ENCODE peak calls at places on chromosome 18, in five cellular contexts. D is stomach, C is brain microvascular endothelial cell, W is AG04450, S is K562. P is an unnamed sample.
A peak's percentile ranks its signal among the peaks of the same experiment; 100 is the strongest.

GRCh38 chr18:10579079-10579867 is 53.4 kb downstream of the NAPG start:
- DNase-seq in C (peak; percentile 47), S (no peak), W (peak; percentile 27), D (no peak), P (peak; percentile 63)

GRCh38 chr18:79872852-79873444 is 75.2 kb downstream of the KCNG2 start:
- DNase-seq in S (no peak), W (no peak), D (no peak), C (no peak), P (no peak)

GRCh38 chr18:50080932-50081560 is 113.9 kb downstream of the MYO5B start:
- DNase-seq in D (no peak), S (no peak), C (no peak), W (no peak), P (no peak)

GRCh38 chr18:77376043-77376732 is 126.5 kb downstream of the GALR1 start:
- DNase-seq in S (no peak), D (no peak), W (no peak), C (no peak), P (no peak)

GRCh38 chr18:39188278-39188677 is 1622.7 kb upstream of the CELF4 start:
- DNase-seq in D (no peak), C (no peak), S (no peak), W (no peak), P (no peak)

GRCh38 chr18:62566199-62566598 is 43.4 kb downstream of the ZCCHC2 start:
- DNase-seq in S (no peak), C (no peak), W (no peak), D (peak; percentile 43), P (no peak)

GRCh38 chr18:8750954-8751415 is 45.6 kb downstream of the MTCL1 start:
- DNase-seq in C (peak; percentile 70), W (peak; percentile 89), D (no peak), S (no peak), P (peak; percentile 78)

GRCh38 chr18:79925656-79925979 is 25.8 kb downstream of the SLC66A2 start:
- DNase-seq in D (peak; percentile 13), C (no peak), W (no peak), S (no peak), P (no peak)

GRCh38 chr18:3692113-3692621 is 242.2 kb downstream of the TGIF1 start:
- DNase-seq in C (no peak), D (no peak), W (no peak), S (no peak), P (no peak)

GRCh38 chr18:78405763-78406162 is 573.9 kb upstream of the SALL3 start:
- DNase-seq in S (no peak), D (no peak), C (no peak), W (no peak), P (no peak)

GRCh38 chr18:46104128-46104911 is at the start of gene HAUS1:
- DNase-seq in C (peak; percentile 69), S (peak; percentile 84), W (peak; percentile 11), D (peak; percentile 94), P (peak; percentile 31)

GRCh38 chr18:43571078-43571689 is 293.9 kb upstream of the SYT4 start:
- DNase-seq in S (peak; percentile 8), D (peak; percentile 45), C (peak; percentile 65), W (peak; percentile 11), P (peak; percentile 4)

GRCh38 chr18:6022089-6022444 is 126.7 kb upstream of the TMEM200C start:
- DNase-seq in S (no peak), C (no peak), D (no peak), W (no peak), P (no peak)

GRCh38 chr18:8337216-8337615 is 272.0 kb upstream of the RAB12 start:
- DNase-seq in C (peak; percentile 20), W (no peak), D (no peak), S (no peak), P (no peak)

GRCh38 chr18:13435596-13436333 is 217.2 kb downstream of the LDLRAD4 start:
- DNase-seq in D (no peak), W (no peak), S (no peak), C (peak; percentile 83), P (peak; percentile 35)

GRCh38 chr18:3529597-3529996 is 79.6 kb downstream of the TGIF1 start:
- DNase-seq in W (no peak), C (no peak), D (no peak), S (no peak), P (no peak)

GRCh38 chr18:8478166-8478967 is 130.9 kb upstream of the RAB12 start:
- DNase-seq in S (peak; percentile 91), D (peak; percentile 63), C (peak; percentile 36), W (peak; percentile 6), P (no peak)

GRCh38 chr18:32389868-32390267 is 80.8 kb downstream of the GAREM1 start:
- DNase-seq in D (peak; percentile 92), S (no peak), C (no peak), W (no peak), P (no peak)

GRCh38 chr18:12694032-12694431 is 8.5 kb downstream of the CEP76 start:
- DNase-seq in D (no peak), W (no peak), C (no peak), S (no peak), P (no peak)

GRCh38 chr18:54830260-54830659 is 2.0 kb downstream of the RAB27B start:
- DNase-seq in W (no peak), S (no peak), D (no peak), C (no peak), P (no peak)
- H3K4me3 ChIP-seq in W (no peak overlapping the region), S (no peak overlapping the region), D (peak overlapping the region; percentile 45), C (no peak overlapping the region), P (no peak overlapping the region)

GRCh38 chr18:63676927-63677326 is 15.2 kb upstream of the SERPINB3 start:
- DNase-seq in D (no peak), S (no peak), W (no peak), C (no peak), P (no peak)

GRCh38 chr18:63681449-63682381 is 20.0 kb upstream of the SERPINB3 start:
- DNase-seq in D (no peak), W (no peak), S (no peak), C (no peak), P (no peak)

GRCh38 chr18:63677490-63678225 is 16.0 kb upstream of the SERPINB3 start:
- DNase-seq in C (no peak), S (no peak), D (no peak), W (no peak), P (no peak)

GRCh38 chr18:63679820-63680606 is 18.3 kb upstream of the SERPINB3 start:
- DNase-seq in W (no peak), D (no peak), S (no peak), C (no peak), P (no peak)

GRCh38 chr18:63676526-63676925 is 14.8 kb upstream of the SERPINB3 start:
- DNase-seq in S (no peak), W (no peak), C (no peak), D (peak; percentile 41), P (no peak)
- TF ChIP-seq CTCF in S (no peak), W (peak; percentile 17), C (peak; percentile 64), D (no peak), P (peak; percentile 33)

DNA sequence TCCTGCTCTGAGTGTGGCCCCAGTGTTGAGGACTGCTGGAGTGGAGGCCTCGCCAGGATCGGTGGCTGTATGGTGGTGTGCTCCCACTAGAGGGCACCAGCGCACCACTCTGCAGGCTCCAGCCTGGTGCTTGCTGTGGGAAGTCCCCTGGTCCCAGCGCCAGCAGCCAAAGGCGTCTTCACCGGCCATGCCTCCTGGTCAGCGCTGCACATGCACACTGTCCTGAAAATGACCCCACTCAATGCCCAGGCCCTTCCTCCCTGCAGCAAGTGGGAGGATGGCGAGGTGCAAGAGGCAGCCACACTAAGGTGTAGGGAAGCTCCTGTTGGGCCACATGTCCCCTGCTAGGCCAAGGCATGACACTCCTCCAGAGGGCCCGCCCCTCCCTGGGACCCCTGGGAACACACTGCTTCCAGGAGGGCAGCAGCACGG is 136.5 kb downstream of the CTIF start:
- DNase-seq in W (peak; percentile 63), S (peak; percentile 77), C (peak; percentile 82), D (peak; percentile 89), P (no peak)
- H3K4me3 ChIP-seq in W (no peak overlapping the region), S (no peak overlapping the region), C (no peak overlapping the region), D (no peak overlapping the region), P (no peak overlapping the region)

GRCh38 chr18:22408059-22408458 is 9.7 kb downstream of the CTAGE1 start:
- DNase-seq in S (peak; percentile 31), W (no peak), C (no peak), D (no peak), P (no peak)
- TF ChIP-seq CTCF in S (peak; percentile 38), W (no peak), C (peak; percentile 44), D (no peak), P (no peak)

P was measured in BJ.